ENCODE peak calls at places on chromosomes 6 and 20, in six cellular contexts. One of them, this sample, is unnamed.
A peak's percentile ranks its signal among the peaks of the same experiment; 100 is the strongest.

GRCh38 chr6:21476054-21476552 is 117.4 kb upstream of the SOX4 start:
- DNase-seq in tibial artery: no peak
- DNase-seq in cardiac muscle cell: no peak
- DNase-seq in lung: no peak
- DNase-seq in CD8-positive, alpha-beta memory T cell: no peak
- DNase-seq in IMR-90: no peak
- DNase-seq in this sample: no peak

GRCh38 chr20:46694484-46694883 is 5.2 kb upstream of the TP53RK start:
- DNase-seq in tibial artery: no peak
- DNase-seq in cardiac muscle cell: peak; percentile 85
- DNase-seq in lung: no peak
- DNase-seq in CD8-positive, alpha-beta memory T cell: no peak
- DNase-seq in IMR-90: peak; percentile 43
- DNase-seq in this sample: no peak

GRCh38 chr20:64158346-64159285 is 5.6 kb upstream of the MYT1 start:
- DNase-seq in tibial artery: no peak
- DNase-seq in cardiac muscle cell: no peak
- DNase-seq in lung: no peak
- DNase-seq in CD8-positive, alpha-beta memory T cell: no peak
- DNase-seq in IMR-90: no peak
- DNase-seq in this sample: no peak

GRCh38 chr6:73644030-73644429 is 9.8 kb downstream of the SLC17A5 start:
- DNase-seq in tibial artery: no peak
- DNase-seq in cardiac muscle cell: no peak
- DNase-seq in lung: no peak
- DNase-seq in CD8-positive, alpha-beta memory T cell: no peak
- DNase-seq in IMR-90: peak; percentile 38
- DNase-seq in this sample: no peak

GRCh38 chr20:4573564-4574355 is 147.9 kb upstream of the PRND start:
- DNase-seq in tibial artery: no peak
- DNase-seq in cardiac muscle cell: peak; percentile 77
- DNase-seq in lung: no peak
- DNase-seq in CD8-positive, alpha-beta memory T cell: no peak
- DNase-seq in IMR-90: peak; percentile 96
- DNase-seq in this sample: no peak

GRCh38 chr6:146905313-146905712 is 298.9 kb upstream of the STXBP5 start:
- DNase-seq in tibial artery: no peak
- DNase-seq in cardiac muscle cell: peak; percentile 62
- DNase-seq in lung: no peak
- DNase-seq in CD8-positive, alpha-beta memory T cell: no peak
- DNase-seq in IMR-90: peak; percentile 42
- DNase-seq in this sample: no peak

GRCh38 chr6:504446-504980 is 113.0 kb downstream of the IRF4 start:
- DNase-seq in tibial artery: no peak
- DNase-seq in cardiac muscle cell: no peak
- DNase-seq in lung: no peak
- DNase-seq in CD8-positive, alpha-beta memory T cell: no peak
- DNase-seq in IMR-90: no peak
- DNase-seq in this sample: no peak

GRCh38 chr6:33822575-33823395 is 19.0 kb upstream of the MLN start:
- DNase-seq in tibial artery: no peak
- DNase-seq in cardiac muscle cell: peak; percentile 25
- DNase-seq in lung: no peak
- DNase-seq in CD8-positive, alpha-beta memory T cell: no peak
- DNase-seq in IMR-90: no peak
- DNase-seq in this sample: no peak

GRCh38 chr6:2355155-2355554 is 109.8 kb upstream of the GMDS start:
- DNase-seq in tibial artery: no peak
- DNase-seq in cardiac muscle cell: peak; percentile 29
- DNase-seq in lung: no peak
- DNase-seq in CD8-positive, alpha-beta memory T cell: no peak
- DNase-seq in IMR-90: peak; percentile 14
- DNase-seq in this sample: no peak

GRCh38 chr20:57405236-57406016 is 14.2 kb downstream of the RBM38 start:
- DNase-seq in tibial artery: no peak
- DNase-seq in cardiac muscle cell: no peak
- DNase-seq in lung: no peak
- DNase-seq in CD8-positive, alpha-beta memory T cell: no peak
- DNase-seq in IMR-90: no peak
- DNase-seq in this sample: no peak

GRCh38 chr20:57402206-57403125 is 11.3 kb downstream of the RBM38 start:
- DNase-seq in tibial artery: no peak
- DNase-seq in cardiac muscle cell: no peak
- DNase-seq in lung: no peak
- DNase-seq in CD8-positive, alpha-beta memory T cell: no peak
- DNase-seq in IMR-90: no peak
- DNase-seq in this sample: no peak

GRCh38 chr20:57407541-57407956 is 16.4 kb downstream of the RBM38 start:
- DNase-seq in tibial artery: no peak
- DNase-seq in cardiac muscle cell: no peak
- DNase-seq in lung: no peak
- DNase-seq in CD8-positive, alpha-beta memory T cell: no peak
- DNase-seq in IMR-90: no peak
- DNase-seq in this sample: no peak

GRCh38 chr20:57403216-57403615 is 12.0 kb downstream of the RBM38 start:
- DNase-seq in tibial artery: no peak
- DNase-seq in cardiac muscle cell: no peak
- DNase-seq in lung: no peak
- DNase-seq in CD8-positive, alpha-beta memory T cell: no peak
- DNase-seq in IMR-90: no peak
- DNase-seq in this sample: no peak

GRCh38 chr20:57404419-57405072 is 13.3 kb downstream of the RBM38 start:
- DNase-seq in tibial artery: no peak
- DNase-seq in cardiac muscle cell: no peak
- DNase-seq in lung: no peak
- DNase-seq in CD8-positive, alpha-beta memory T cell: no peak
- DNase-seq in IMR-90: no peak
- DNase-seq in this sample: no peak
- H3K4me1 ChIP-seq in tibial artery: peaks cover 29% of the 10 kb centered on the region
- H3K4me1 ChIP-seq in cardiac muscle cell: peaks cover 55% of the 10 kb centered on the region
- H3K4me1 ChIP-seq in lung: no peaks in the 10 kb centered on the region
- H3K4me1 ChIP-seq in CD8-positive, alpha-beta memory T cell: peaks cover 51% of the 10 kb centered on the region
- H3K4me1 ChIP-seq in IMR-90: peaks cover 2% of the 10 kb centered on the region
- H3K4me1 ChIP-seq in this sample: peaks cover 36% of the 10 kb centered on the region

DNA sequence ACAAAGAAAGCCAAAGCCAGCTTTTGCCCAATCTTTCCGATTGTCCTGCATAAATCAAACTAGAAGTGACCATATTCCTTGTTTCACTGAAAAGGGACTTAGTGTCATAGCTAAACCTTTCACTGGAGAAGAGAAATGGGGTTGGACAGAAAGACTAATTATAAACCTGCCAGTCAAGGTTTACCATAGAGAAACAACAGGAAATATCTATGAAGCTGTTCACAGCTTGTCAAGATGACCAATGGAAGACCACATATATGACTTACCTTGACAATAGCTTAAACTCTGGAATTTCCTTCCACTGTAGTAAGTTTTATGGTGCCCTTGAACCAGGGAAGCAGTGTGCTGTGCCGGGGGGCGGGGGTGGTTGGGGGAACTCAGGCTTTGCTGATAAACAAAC is 107.7 kb upstream of the PHACTR1 start:
- DNase-seq in tibial artery: no peak
- DNase-seq in cardiac muscle cell: no peak
- DNase-seq in lung: no peak
- DNase-seq in CD8-positive, alpha-beta memory T cell: no peak
- DNase-seq in IMR-90: no peak
- DNase-seq in this sample: no peak
- H3K4me3 ChIP-seq in tibial artery: no peak overlapping the region
- H3K4me3 ChIP-seq in cardiac muscle cell: no peak overlapping the region
- H3K4me3 ChIP-seq in lung: no peak overlapping the region
- H3K4me3 ChIP-seq in CD8-positive, alpha-beta memory T cell: no peak overlapping the region
- H3K4me3 ChIP-seq in IMR-90: no peak overlapping the region
- H3K4me3 ChIP-seq in this sample: no peak overlapping the region

GRCh38 chr6:25004357-25004756 is 68.6 kb upstream of the RIPOR2 start:
- DNase-seq in tibial artery: no peak
- DNase-seq in cardiac muscle cell: no peak
- DNase-seq in lung: peak; percentile 54
- DNase-seq in CD8-positive, alpha-beta memory T cell: no peak
- DNase-seq in IMR-90: no peak
- DNase-seq in this sample: no peak
- H3K27ac ChIP-seq in tibial artery: no peak overlapping the region
- H3K27ac ChIP-seq in cardiac muscle cell: no peak overlapping the region
- H3K27ac ChIP-seq in lung: no peak overlapping the region
- H3K27ac ChIP-seq in CD8-positive, alpha-beta memory T cell: no peak overlapping the region
- H3K27ac ChIP-seq in IMR-90: no peak overlapping the region
- H3K27ac ChIP-seq in this sample: no peak overlapping the region

GRCh38 chr6:24385536-24386269 is 17.0 kb upstream of the MRS2 start:
- DNase-seq in tibial artery: no peak
- DNase-seq in cardiac muscle cell: no peak
- DNase-seq in lung: no peak
- DNase-seq in CD8-positive, alpha-beta memory T cell: no peak
- DNase-seq in IMR-90: no peak
- DNase-seq in this sample: no peak
- H3K4me1 ChIP-seq in tibial artery: no peaks in the 10 kb centered on the region
- H3K4me1 ChIP-seq in cardiac muscle cell: no peaks in the 10 kb centered on the region
- H3K4me1 ChIP-seq in lung: no peaks in the 10 kb centered on the region
- H3K4me1 ChIP-seq in CD8-positive, alpha-beta memory T cell: no peaks in the 10 kb centered on the region
- H3K4me1 ChIP-seq in IMR-90: no peaks in the 10 kb centered on the region
- H3K4me1 ChIP-seq in this sample: no peaks in the 10 kb centered on the region

GRCh38 chr6:26162399-26162798 is 75.2 kb downstream of the HFE start:
- DNase-seq in tibial artery: no peak
- DNase-seq in cardiac muscle cell: no peak
- DNase-seq in lung: no peak
- DNase-seq in CD8-positive, alpha-beta memory T cell: no peak
- DNase-seq in IMR-90: no peak
- DNase-seq in this sample: no peak

GRCh38 chr6:26161322-26161721 is 74.1 kb downstream of the HFE start:
- DNase-seq in tibial artery: no peak
- DNase-seq in cardiac muscle cell: no peak
- DNase-seq in lung: no peak
- DNase-seq in CD8-positive, alpha-beta memory T cell: no peak
- DNase-seq in IMR-90: no peak
- DNase-seq in this sample: no peak

GRCh38 chr6:26165261-26165790 is 78.1 kb downstream of the HFE start:
- DNase-seq in tibial artery: no peak
- DNase-seq in cardiac muscle cell: no peak
- DNase-seq in lung: no peak
- DNase-seq in CD8-positive, alpha-beta memory T cell: no peak
- DNase-seq in IMR-90: no peak
- DNase-seq in this sample: no peak

GRCh38 chr6:26159417-26160273 is 72.4 kb downstream of the HFE start:
- DNase-seq in tibial artery: no peak
- DNase-seq in cardiac muscle cell: peak; percentile 38
- DNase-seq in lung: no peak
- DNase-seq in CD8-positive, alpha-beta memory T cell: no peak
- DNase-seq in IMR-90: no peak
- DNase-seq in this sample: no peak

GRCh38 chr6:26163733-26164505 is 76.7 kb downstream of the HFE start:
- DNase-seq in tibial artery: no peak
- DNase-seq in cardiac muscle cell: no peak
- DNase-seq in lung: no peak
- DNase-seq in CD8-positive, alpha-beta memory T cell: no peak
- DNase-seq in IMR-90: no peak
- DNase-seq in this sample: no peak
- H3K4me3 ChIP-seq in tibial artery: no peak overlapping the region
- H3K4me3 ChIP-seq in cardiac muscle cell: no peak overlapping the region
- H3K4me3 ChIP-seq in lung: no peak overlapping the region
- H3K4me3 ChIP-seq in CD8-positive, alpha-beta memory T cell: no peak overlapping the region
- H3K4me3 ChIP-seq in IMR-90: no peak overlapping the region
- H3K4me3 ChIP-seq in this sample: no peak overlapping the region